ENCODE peak calls at places on chromosome 5, in six cellular contexts. S, R, W, K, L and C are unnamed samples.

GRCh38 chr5:82707741-82708140 is 369.5 kb downstream of the TMEM167A start:
- DNase-seq in S (no peak), R (no peak), W (no peak), K (no peak), L (peak), C (no peak)

GRCh38 chr5:59390074-59390659 is 503.4 kb downstream of the PDE4D start:
- DNase-seq in S (no peak), R (peak), W (no peak), K (no peak), L (peak), C (peak)

GRCh38 chr5:26181582-26181981 is 856.8 kb downstream of the CDH9 start:
- DNase-seq in S (no peak), R (no peak), W (no peak), K (no peak), L (no peak), C (no peak)

GRCh38 chr5:180139731-180140626 is 68.4 kb upstream of the RNF130 start:
- DNase-seq in S (no peak), R (no peak), W (peak), K (no peak), L (no peak), C (no peak)

GRCh38 chr5:31470608-31471007 is 61.3 kb downstream of the DROSHA start:
- DNase-seq in S (no peak), R (peak), W (no peak), K (no peak), L (peak), C (no peak)

GRCh38 chr5:170112876-170113516 is 7.3 kb downstream of the FOXI1 start:
- DNase-seq in S (no peak), R (no peak), W (peak), K (no peak), L (no peak), C (no peak)

GRCh38 chr5:79901631-79902030 is 89.4 kb downstream of the MTX3 start:
- DNase-seq in S (no peak), R (no peak), W (no peak), K (no peak), L (no peak), C (no peak)

GRCh38 chr5:180333661-180334060 is 19.5 kb downstream of the GFPT2 start:
- DNase-seq in S (no peak), R (no peak), W (no peak), K (no peak), L (peak), C (no peak)

GRCh38 chr5:142816577-142816976 is 46.4 kb downstream of the ARHGAP26 start:
- DNase-seq in S (no peak), R (peak), W (no peak), K (no peak), L (peak), C (no peak)

DNA sequence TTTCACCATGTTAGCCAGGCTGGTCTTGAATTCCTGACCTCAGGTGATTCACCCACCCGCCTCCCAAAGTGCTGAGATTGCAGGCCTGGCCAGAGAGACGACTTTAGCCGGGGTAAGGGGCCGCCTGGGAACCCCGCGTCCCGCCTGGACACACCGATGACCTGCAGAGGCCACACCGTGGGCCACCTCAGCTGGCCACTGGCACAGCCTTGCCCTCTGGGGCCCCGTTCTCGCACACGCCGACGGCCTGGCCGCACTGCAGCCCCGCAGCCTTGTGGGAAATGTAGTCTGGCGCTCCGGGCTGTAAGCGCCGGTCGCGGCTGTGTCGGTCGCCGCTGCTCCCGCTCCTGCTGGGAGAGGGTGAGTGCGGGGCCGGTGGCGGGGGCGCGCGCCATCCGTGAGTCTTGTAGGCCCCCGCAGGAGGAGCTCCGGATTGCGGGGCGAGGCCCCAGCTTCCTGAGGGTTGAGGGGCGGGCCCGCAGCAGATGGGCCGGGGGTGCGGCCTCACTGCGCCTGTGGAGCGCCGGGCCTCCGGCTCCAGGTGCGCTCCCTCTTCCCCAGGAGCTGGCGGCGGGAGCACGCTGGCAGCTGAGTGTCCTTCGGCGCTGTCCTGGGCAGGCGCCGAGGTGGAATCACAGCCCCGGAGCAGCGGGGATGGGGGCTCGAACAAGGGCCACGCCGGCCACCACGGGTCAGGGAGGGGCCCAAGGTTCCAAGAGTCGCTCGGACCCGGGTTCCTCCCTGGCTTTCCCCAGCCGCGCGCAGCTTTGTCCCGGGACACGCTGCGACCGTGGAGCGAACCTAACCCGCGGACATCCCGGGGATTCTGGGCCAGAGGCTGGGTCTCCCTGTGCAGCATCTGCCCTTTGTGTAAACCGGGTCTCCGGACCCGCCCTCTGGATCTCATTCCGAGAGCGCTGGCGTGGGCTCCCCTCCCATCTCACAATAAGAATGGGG is at the start of gene ZFP2:
- DNase-seq in S (no peak), R (peak), W (peak), K (peak), L (peak), C (no peak)
- H3K4me3 ChIP-seq in S (peak), R (peak), W (peak), K (peak), L (peak), C (no peak)

GRCh38 chr5:13606051-13606450 is 338.4 kb downstream of the DNAH5 start:
- DNase-seq in S (no peak), R (no peak), W (no peak), K (no peak), L (peak), C (no peak)

GRCh38 chr5:13595978-13596377 is 348.5 kb downstream of the DNAH5 start:
- DNase-seq in S (no peak), R (no peak), W (no peak), K (no peak), L (no peak), C (no peak)

DNA sequence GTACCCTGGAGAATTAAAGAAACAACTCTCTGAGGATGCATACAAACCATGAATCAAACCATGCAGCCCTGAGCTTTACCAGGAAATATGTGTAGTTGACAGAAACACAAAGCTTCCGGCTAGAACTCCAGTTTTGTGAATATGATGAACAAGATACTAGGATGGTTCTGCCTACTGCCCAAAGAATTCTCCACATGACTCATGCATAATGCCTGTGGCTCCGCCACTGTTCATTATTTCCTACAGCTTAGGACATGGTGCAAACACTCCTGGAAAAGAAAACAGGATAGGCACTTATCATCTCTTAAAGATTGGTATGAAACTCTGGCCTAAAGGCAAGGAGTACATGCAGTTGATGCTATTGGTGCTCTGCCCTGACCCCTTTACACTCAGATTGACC is 343.3 kb downstream of the DNAH5 start:
- DNase-seq in S (no peak), R (no peak), W (no peak), K (no peak), L (peak), C (no peak)
- TF ChIP-seq CTCF in S (no peak), R (no peak), W (no peak), K (no peak), L (no peak), C (no peak)

DNA sequence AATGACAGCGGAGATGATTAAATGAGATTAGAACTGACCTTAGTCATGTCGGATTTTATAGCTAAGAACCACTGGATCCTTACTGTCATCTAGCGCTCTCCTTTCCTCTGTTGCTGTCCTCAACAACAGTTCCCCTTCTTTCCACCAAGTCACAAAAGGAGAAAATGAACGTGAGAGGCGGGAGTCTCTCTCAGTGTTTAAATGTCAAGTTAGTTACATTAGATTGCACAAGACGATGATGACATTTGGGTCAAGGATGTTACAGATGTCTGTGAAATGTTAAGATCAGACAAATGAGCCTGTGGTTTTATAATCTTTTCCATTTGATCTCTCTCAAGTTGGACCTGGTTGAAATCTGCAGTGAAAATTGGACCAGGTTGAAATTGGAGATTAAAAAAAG is 53.5 kb downstream of the FBXO38 start:
- DNase-seq in S (no peak), R (no peak), W (no peak), K (no peak), L (no peak), C (no peak)
- H3K4me3 ChIP-seq in S (no peak), R (no peak), W (no peak), K (no peak), L (no peak), C (no peak)

GRCh38 chr5:40679071-40679997 is at the start of gene PTGER4:
- DNase-seq in S (peak), R (peak), W (peak), K (peak), L (peak), C (peak)

GRCh38 chr5:40681351-40682311 is 1.9 kb downstream of the PTGER4 start:
- DNase-seq in S (no peak), R (peak), W (peak), K (peak), L (peak), C (peak)

GRCh38 chr5:40682431-40683017 is 2.8 kb downstream of the PTGER4 start:
- DNase-seq in S (no peak), R (peak), W (no peak), K (no peak), L (peak), C (no peak)

GRCh38 chr5:40679998-40680681 is 425 bp downstream of the PTGER4 start:
- DNase-seq in S (no peak), R (peak), W (peak), K (peak), L (no peak), C (no peak)

DNA sequence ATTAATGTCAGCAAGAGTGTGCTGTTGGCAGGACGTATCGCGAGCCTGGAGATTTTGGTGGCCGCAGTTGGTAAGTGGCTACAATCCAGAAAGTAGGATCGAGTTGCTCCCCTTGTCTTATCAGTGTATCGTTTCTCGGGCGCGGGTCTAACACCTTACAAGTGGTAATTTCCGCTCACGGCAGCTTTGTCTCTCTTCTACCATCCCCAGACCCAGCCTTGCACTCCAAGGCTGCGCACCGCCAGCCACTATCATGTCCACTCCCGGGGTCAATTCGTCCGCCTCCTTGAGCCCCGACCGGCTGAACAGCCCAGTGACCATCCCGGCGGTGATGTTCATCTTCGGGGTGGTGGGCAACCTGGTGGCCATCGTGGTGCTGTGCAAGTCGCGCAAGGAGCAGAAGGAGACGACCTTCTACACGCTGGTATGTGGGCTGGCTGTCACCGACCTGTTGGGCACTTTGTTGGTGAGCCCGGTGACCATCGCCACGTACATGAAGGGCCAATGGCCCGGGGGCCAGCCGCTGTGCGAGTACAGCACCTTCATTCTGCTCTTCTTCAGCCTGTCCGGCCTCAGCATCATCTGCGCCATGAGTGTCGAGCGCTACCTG is 1.1 kb downstream of the PTGER4 start:
- DNase-seq in S (no peak), R (peak), W (peak), K (peak), L (peak), C (peak)
- TF ChIP-seq CTCF in S (peak), R (no peak), W (peak), K (no peak), L (peak), C (peak)

DNA sequence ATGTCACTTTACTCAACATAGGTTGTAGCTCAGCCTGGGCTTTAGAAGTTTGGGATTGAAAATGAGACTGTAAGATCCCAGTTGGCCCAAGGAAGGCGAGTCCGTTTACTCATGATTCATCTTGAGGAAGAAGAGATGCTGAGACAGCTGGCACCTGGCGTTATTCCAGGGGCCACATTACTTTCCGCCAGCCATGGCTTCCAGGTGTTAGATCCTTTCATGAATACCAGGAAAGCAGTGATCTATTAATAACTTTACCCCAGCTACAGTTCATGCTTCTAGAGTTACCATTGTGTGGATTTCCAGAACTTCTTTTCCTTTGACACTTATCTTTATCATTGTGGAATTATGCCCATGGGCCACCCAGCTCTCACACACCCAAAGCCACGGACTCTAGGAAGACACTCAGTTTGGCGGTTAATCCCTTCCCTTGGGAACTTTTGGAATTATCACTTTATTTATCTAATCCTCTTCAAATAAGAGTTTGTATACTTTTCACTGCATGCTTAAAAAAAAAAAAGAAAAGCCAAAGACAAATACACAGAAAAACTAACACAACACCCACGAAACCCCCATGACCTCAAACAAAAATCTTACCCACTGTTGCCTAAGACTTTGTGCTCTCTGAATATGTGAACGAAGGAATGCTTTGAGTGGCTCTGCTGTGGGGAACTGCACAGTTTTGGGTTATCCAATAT is 26.9 kb downstream of the RAI14 start:
- DNase-seq in S (no peak), R (peak), W (no peak), K (no peak), L (peak), C (no peak)
- H3K4me3 ChIP-seq in S (no peak), R (no peak), W (no peak), K (no peak), L (no peak), C (no peak)